ENCODE peak calls at places on chromosomes 6 and 20, in ten cellular contexts. One of them, this sample, is unnamed.

GRCh38 chr6:151805286-151805840 is 2.1 kb upstream of the ESR1 start:
- DNase-seq in tibial artery: peak
- DNase-seq in WTC11: peak
- DNase-seq in foreskin fibroblast: peak
- DNase-seq in tibial nerve: no peak
- DNase-seq in GM23338: peak
- DNase-seq in lung: no peak
- DNase-seq in transverse colon: no peak
- DNase-seq in HCT116: no peak
- DNase-seq in GM12865: no peak
- DNase-seq in this sample: no peak

GRCh38 chr6:85458184-85458583 is 8.3 kb downstream of the NT5E start:
- DNase-seq in GM23338: peak
- DNase-seq in WTC11: no peak
- DNase-seq in tibial artery: no peak
- DNase-seq in tibial nerve: no peak
- DNase-seq in foreskin fibroblast: no peak
- DNase-seq in transverse colon: no peak
- DNase-seq in lung: no peak
- DNase-seq in GM12865: peak
- DNase-seq in HCT116: no peak
- DNase-seq in this sample: no peak

GRCh38 chr6:56752009-56752408 is 109.3 kb upstream of the DST start:
- DNase-seq in foreskin fibroblast: peak
- DNase-seq in lung: peak
- DNase-seq in WTC11: no peak
- DNase-seq in transverse colon: no peak
- DNase-seq in HCT116: no peak
- DNase-seq in GM23338: peak
- DNase-seq in tibial nerve: no peak
- DNase-seq in tibial artery: no peak
- DNase-seq in GM12865: no peak
- DNase-seq in this sample: no peak

GRCh38 chr20:58877374-58878360 is 25.2 kb downstream of the GNAS start:
- DNase-seq in transverse colon: no peak
- DNase-seq in lung: no peak
- DNase-seq in WTC11: no peak
- DNase-seq in GM23338: peak
- DNase-seq in tibial artery: no peak
- DNase-seq in foreskin fibroblast: no peak
- DNase-seq in GM12865: no peak
- DNase-seq in HCT116: no peak
- DNase-seq in tibial nerve: no peak
- DNase-seq in this sample: no peak

GRCh38 chr20:25285856-25286798 is 38.2 kb downstream of the PYGB start:
- DNase-seq in WTC11: peak
- DNase-seq in GM12865: no peak
- DNase-seq in tibial artery: peak
- DNase-seq in transverse colon: peak
- DNase-seq in HCT116: no peak
- DNase-seq in GM23338: no peak
- DNase-seq in lung: no peak
- DNase-seq in tibial nerve: no peak
- DNase-seq in foreskin fibroblast: no peak
- DNase-seq in this sample: no peak

GRCh38 chr20:53829086-53829703 is 235.6 kb upstream of the ZNF217 start:
- DNase-seq in tibial nerve: peak
- DNase-seq in tibial artery: peak
- DNase-seq in transverse colon: no peak
- DNase-seq in foreskin fibroblast: peak
- DNase-seq in GM12865: peak
- DNase-seq in HCT116: peak
- DNase-seq in GM23338: no peak
- DNase-seq in lung: no peak
- DNase-seq in WTC11: no peak
- DNase-seq in this sample: no peak

GRCh38 chr6:144036064-144036873 is 28.2 kb upstream of the PLAGL1 start:
- DNase-seq in WTC11: peak
- DNase-seq in transverse colon: peak
- DNase-seq in tibial nerve: no peak
- DNase-seq in HCT116: no peak
- DNase-seq in lung: peak
- DNase-seq in foreskin fibroblast: peak
- DNase-seq in GM23338: peak
- DNase-seq in GM12865: peak
- DNase-seq in tibial artery: peak
- DNase-seq in this sample: peak

GRCh38 chr6:84777888-84778287 is 13.5 kb upstream of the TBX18 start:
- DNase-seq in tibial artery: no peak
- DNase-seq in lung: no peak
- DNase-seq in WTC11: no peak
- DNase-seq in GM12865: no peak
- DNase-seq in GM23338: no peak
- DNase-seq in tibial nerve: no peak
- DNase-seq in HCT116: no peak
- DNase-seq in foreskin fibroblast: peak
- DNase-seq in transverse colon: no peak
- DNase-seq in this sample: no peak

GRCh38 chr6:15096894-15097837 is 148.7 kb upstream of the JARID2 start:
- DNase-seq in GM23338: no peak
- DNase-seq in WTC11: no peak
- DNase-seq in tibial artery: no peak
- DNase-seq in HCT116: no peak
- DNase-seq in transverse colon: no peak
- DNase-seq in GM12865: no peak
- DNase-seq in tibial nerve: no peak
- DNase-seq in lung: no peak
- DNase-seq in foreskin fibroblast: no peak
- DNase-seq in this sample: no peak

GRCh38 chr20:17664025-17664638 is 17.9 kb downstream of the RRBP1 start:
- DNase-seq in transverse colon: peak
- DNase-seq in tibial nerve: no peak
- DNase-seq in GM12865: no peak
- DNase-seq in foreskin fibroblast: no peak
- DNase-seq in WTC11: no peak
- DNase-seq in GM23338: no peak
- DNase-seq in tibial artery: peak
- DNase-seq in lung: no peak
- DNase-seq in HCT116: no peak
- DNase-seq in this sample: no peak
- TF ChIP-seq CTCF in transverse colon: no peak
- TF ChIP-seq CTCF in tibial nerve: no peak
- TF ChIP-seq CTCF in GM12865: no peak
- TF ChIP-seq CTCF in foreskin fibroblast: no peak
- TF ChIP-seq CTCF in WTC11: no peak
- TF ChIP-seq CTCF in GM23338: no peak
- TF ChIP-seq CTCF in tibial artery: no peak
- TF ChIP-seq CTCF in lung: no peak
- TF ChIP-seq CTCF in HCT116: no peak
- TF ChIP-seq CTCF in this sample: no peak

GRCh38 chr20:16265334-16265733 is 307.9 kb downstream of the KIF16B start:
- DNase-seq in lung: no peak
- DNase-seq in tibial artery: no peak
- DNase-seq in transverse colon: no peak
- DNase-seq in tibial nerve: no peak
- DNase-seq in GM23338: no peak
- DNase-seq in WTC11: no peak
- DNase-seq in GM12865: no peak
- DNase-seq in foreskin fibroblast: no peak
- DNase-seq in HCT116: no peak
- DNase-seq in this sample: no peak
- TF ChIP-seq CTCF in lung: no peak
- TF ChIP-seq CTCF in tibial artery: no peak
- TF ChIP-seq CTCF in transverse colon: no peak
- TF ChIP-seq CTCF in tibial nerve: no peak
- TF ChIP-seq CTCF in GM23338: no peak
- TF ChIP-seq CTCF in WTC11: no peak
- TF ChIP-seq CTCF in GM12865: no peak
- TF ChIP-seq CTCF in foreskin fibroblast: no peak
- TF ChIP-seq CTCF in HCT116: no peak
- TF ChIP-seq CTCF in this sample: no peak

GRCh38 chr6:68652117-68652536 is 17.0 kb downstream of the ADGRB3 start:
- DNase-seq in GM23338: peak
- DNase-seq in WTC11: no peak
- DNase-seq in tibial nerve: no peak
- DNase-seq in transverse colon: no peak
- DNase-seq in HCT116: no peak
- DNase-seq in GM12865: no peak
- DNase-seq in foreskin fibroblast: no peak
- DNase-seq in lung: no peak
- DNase-seq in tibial artery: no peak
- DNase-seq in this sample: no peak
- TF ChIP-seq CTCF in GM23338: peak
- TF ChIP-seq CTCF in WTC11: no peak
- TF ChIP-seq CTCF in tibial nerve: no peak
- TF ChIP-seq CTCF in transverse colon: no peak
- TF ChIP-seq CTCF in HCT116: no peak
- TF ChIP-seq CTCF in GM12865: no peak
- TF ChIP-seq CTCF in foreskin fibroblast: no peak
- TF ChIP-seq CTCF in lung: no peak
- TF ChIP-seq CTCF in tibial artery: no peak
- TF ChIP-seq CTCF in this sample: no peak

GRCh38 chr20:10448270-10449156 is 13.4 kb downstream of the SLX4IP start:
- DNase-seq in WTC11: no peak
- DNase-seq in tibial nerve: no peak
- DNase-seq in GM23338: no peak
- DNase-seq in GM12865: no peak
- DNase-seq in transverse colon: no peak
- DNase-seq in foreskin fibroblast: no peak
- DNase-seq in HCT116: no peak
- DNase-seq in tibial artery: no peak
- DNase-seq in lung: no peak
- DNase-seq in this sample: no peak

GRCh38 chr20:10449270-10449669 is 14.2 kb downstream of the SLX4IP start:
- DNase-seq in transverse colon: no peak
- DNase-seq in tibial artery: no peak
- DNase-seq in lung: no peak
- DNase-seq in GM23338: no peak
- DNase-seq in foreskin fibroblast: no peak
- DNase-seq in WTC11: no peak
- DNase-seq in HCT116: no peak
- DNase-seq in GM12865: no peak
- DNase-seq in tibial nerve: no peak
- DNase-seq in this sample: no peak

GRCh38 chr20:10443936-10444335 is 8.8 kb downstream of the SLX4IP start:
- DNase-seq in tibial artery: no peak
- DNase-seq in WTC11: no peak
- DNase-seq in tibial nerve: no peak
- DNase-seq in GM12865: no peak
- DNase-seq in lung: no peak
- DNase-seq in GM23338: no peak
- DNase-seq in transverse colon: no peak
- DNase-seq in HCT116: no peak
- DNase-seq in foreskin fibroblast: no peak
- DNase-seq in this sample: no peak

GRCh38 chr20:10445758-10446157 is 10.7 kb downstream of the SLX4IP start:
- DNase-seq in lung: no peak
- DNase-seq in foreskin fibroblast: no peak
- DNase-seq in tibial nerve: no peak
- DNase-seq in HCT116: no peak
- DNase-seq in WTC11: no peak
- DNase-seq in GM12865: no peak
- DNase-seq in GM23338: no peak
- DNase-seq in transverse colon: no peak
- DNase-seq in tibial artery: no peak
- DNase-seq in this sample: no peak

DNA sequence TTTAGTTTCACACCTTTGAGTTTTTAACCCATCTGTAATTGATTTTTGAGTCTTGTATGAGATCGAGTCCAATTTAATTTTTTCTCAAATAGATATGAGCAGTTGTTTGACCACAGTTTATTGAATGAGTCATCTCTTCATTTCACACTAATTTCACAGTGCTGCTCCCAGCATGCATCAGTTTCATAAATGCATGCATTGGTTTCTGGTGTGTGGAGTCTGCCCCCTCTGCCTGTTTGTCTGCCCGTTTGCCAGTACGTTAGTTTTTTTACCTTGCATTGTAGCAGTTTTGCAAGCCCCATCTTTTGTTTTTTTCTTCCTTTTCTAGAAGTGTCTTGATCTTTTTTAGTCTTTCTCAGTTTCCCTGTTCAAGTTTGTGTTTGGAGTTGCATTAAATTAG is 11.9 kb downstream of the SLX4IP start:
- DNase-seq in transverse colon: peak
- DNase-seq in WTC11: no peak
- DNase-seq in lung: no peak
- DNase-seq in HCT116: peak
- DNase-seq in GM23338: no peak
- DNase-seq in tibial nerve: no peak
- DNase-seq in GM12865: peak
- DNase-seq in tibial artery: no peak
- DNase-seq in foreskin fibroblast: no peak
- DNase-seq in this sample: peak
- TF ChIP-seq CTCF in transverse colon: no peak
- TF ChIP-seq CTCF in WTC11: no peak
- TF ChIP-seq CTCF in lung: no peak
- TF ChIP-seq CTCF in HCT116: no peak
- TF ChIP-seq CTCF in GM23338: no peak
- TF ChIP-seq CTCF in tibial nerve: no peak
- TF ChIP-seq CTCF in GM12865: no peak
- TF ChIP-seq CTCF in tibial artery: no peak
- TF ChIP-seq CTCF in foreskin fibroblast: no peak
- TF ChIP-seq CTCF in this sample: no peak

GRCh38 chr6:3228046-3228671 is 706 bp upstream of the TUBB2B start:
- DNase-seq in lung: no peak
- DNase-seq in foreskin fibroblast: no peak
- DNase-seq in HCT116: no peak
- DNase-seq in tibial nerve: no peak
- DNase-seq in GM23338: peak
- DNase-seq in GM12865: no peak
- DNase-seq in tibial artery: no peak
- DNase-seq in WTC11: peak
- DNase-seq in transverse colon: no peak
- DNase-seq in this sample: peak
- TF ChIP-seq CTCF in lung: no peak
- TF ChIP-seq CTCF in foreskin fibroblast: no peak
- TF ChIP-seq CTCF in HCT116: no peak
- TF ChIP-seq CTCF in tibial nerve: no peak
- TF ChIP-seq CTCF in GM23338: peak
- TF ChIP-seq CTCF in GM12865: no peak
- TF ChIP-seq CTCF in tibial artery: no peak
- TF ChIP-seq CTCF in WTC11: no peak
- TF ChIP-seq CTCF in transverse colon: no peak
- TF ChIP-seq CTCF in this sample: no peak

GRCh38 chr20:38146156-38146555 is 18.9 kb downstream of the TGM2 start:
- DNase-seq in WTC11: no peak
- DNase-seq in HCT116: no peak
- DNase-seq in GM23338: no peak
- DNase-seq in tibial artery: no peak
- DNase-seq in tibial nerve: no peak
- DNase-seq in transverse colon: no peak
- DNase-seq in foreskin fibroblast: no peak
- DNase-seq in lung: no peak
- DNase-seq in GM12865: no peak
- DNase-seq in this sample: no peak
- TF ChIP-seq CTCF in WTC11: no peak
- TF ChIP-seq CTCF in HCT116: no peak
- TF ChIP-seq CTCF in GM23338: no peak
- TF ChIP-seq CTCF in tibial artery: no peak
- TF ChIP-seq CTCF in tibial nerve: no peak
- TF ChIP-seq CTCF in transverse colon: no peak
- TF ChIP-seq CTCF in foreskin fibroblast: no peak
- TF ChIP-seq CTCF in lung: no peak
- TF ChIP-seq CTCF in GM12865: no peak
- TF ChIP-seq CTCF in this sample: no peak

GRCh38 chr6:28531479-28532128 is 5.9 kb downstream of the GPX5 start:
- DNase-seq in WTC11: no peak
- DNase-seq in GM12865: peak
- DNase-seq in HCT116: no peak
- DNase-seq in tibial artery: no peak
- DNase-seq in transverse colon: no peak
- DNase-seq in GM23338: peak
- DNase-seq in foreskin fibroblast: no peak
- DNase-seq in tibial nerve: no peak
- DNase-seq in lung: no peak
- DNase-seq in this sample: no peak
- TF ChIP-seq CTCF in WTC11: no peak
- TF ChIP-seq CTCF in GM12865: no peak
- TF ChIP-seq CTCF in HCT116: peak
- TF ChIP-seq CTCF in tibial artery: no peak
- TF ChIP-seq CTCF in transverse colon: no peak
- TF ChIP-seq CTCF in GM23338: peak
- TF ChIP-seq CTCF in foreskin fibroblast: no peak
- TF ChIP-seq CTCF in tibial nerve: no peak
- TF ChIP-seq CTCF in lung: no peak
- TF ChIP-seq CTCF in this sample: no peak